ENCODE peak calls at places on chromosomes 12 and 14, in nine cellular contexts. One of them, this sample, is unnamed.

GRCh38 chr12:102642199-102642598 is 161.8 kb upstream of the IGF1 start:
- DNase-seq in activated naive CD8-positive, alpha-beta T cell treated with anti-CD3 and anti-CD28 coated beads for 36 hours: no peak
- DNase-seq in GM04504: peak; percentile 34
- DNase-seq in AG04449: no peak
- DNase-seq in fibroblast of pulmonary artery: peak; percentile 8
- DNase-seq in astrocyte of the spinal cord: no peak
- DNase-seq in Caki2: no peak
- DNase-seq in NCI-H748 treated with DMSO at 0.1 percent for 48 hours: no peak
- DNase-seq in stimulated activated CD8-positive, alpha-beta memory T cell treated with anti-CD3 and anti-CD28 coated beads, Interleukin-15, amount 100 ng/mL, for 24 hours: no peak
- DNase-seq in this sample: no peak

GRCh38 chr12:131389051-131390013 is 321.6 kb upstream of the SFSWAP start:
- DNase-seq in activated naive CD8-positive, alpha-beta T cell treated with anti-CD3 and anti-CD28 coated beads for 36 hours: no peak
- DNase-seq in GM04504: no peak
- DNase-seq in AG04449: no peak
- DNase-seq in fibroblast of pulmonary artery: no peak
- DNase-seq in astrocyte of the spinal cord: no peak
- DNase-seq in Caki2: no peak
- DNase-seq in NCI-H748 treated with DMSO at 0.1 percent for 48 hours: no peak
- DNase-seq in stimulated activated CD8-positive, alpha-beta memory T cell treated with anti-CD3 and anti-CD28 coated beads, Interleukin-15, amount 100 ng/mL, for 24 hours: no peak
- DNase-seq in this sample: no peak

GRCh38 chr12:70609739-70610491 is 27.3 kb downstream of the PTPRB start:
- DNase-seq in activated naive CD8-positive, alpha-beta T cell treated with anti-CD3 and anti-CD28 coated beads for 36 hours: peak; percentile 2
- DNase-seq in GM04504: no peak
- DNase-seq in AG04449: no peak
- DNase-seq in fibroblast of pulmonary artery: peak; percentile 38
- DNase-seq in astrocyte of the spinal cord: no peak
- DNase-seq in Caki2: no peak
- DNase-seq in NCI-H748 treated with DMSO at 0.1 percent for 48 hours: no peak
- DNase-seq in stimulated activated CD8-positive, alpha-beta memory T cell treated with anti-CD3 and anti-CD28 coated beads, Interleukin-15, amount 100 ng/mL, for 24 hours: no peak
- DNase-seq in this sample: no peak

GRCh38 chr14:102870994-102871831 is 51.2 kb upstream of the AMN start:
- DNase-seq in activated naive CD8-positive, alpha-beta T cell treated with anti-CD3 and anti-CD28 coated beads for 36 hours: no peak
- DNase-seq in GM04504: no peak
- DNase-seq in AG04449: no peak
- DNase-seq in fibroblast of pulmonary artery: no peak
- DNase-seq in astrocyte of the spinal cord: no peak
- DNase-seq in Caki2: no peak
- DNase-seq in NCI-H748 treated with DMSO at 0.1 percent for 48 hours: no peak
- DNase-seq in stimulated activated CD8-positive, alpha-beta memory T cell treated with anti-CD3 and anti-CD28 coated beads, Interleukin-15, amount 100 ng/mL, for 24 hours: no peak
- DNase-seq in this sample: no peak

GRCh38 chr14:96136361-96136760 is 68.3 kb upstream of the BDKRB2 start:
- DNase-seq in activated naive CD8-positive, alpha-beta T cell treated with anti-CD3 and anti-CD28 coated beads for 36 hours: no peak
- DNase-seq in GM04504: peak; percentile 61
- DNase-seq in AG04449: peak; percentile 41
- DNase-seq in fibroblast of pulmonary artery: peak; percentile 68
- DNase-seq in astrocyte of the spinal cord: peak; percentile 64
- DNase-seq in Caki2: peak; percentile 44
- DNase-seq in NCI-H748 treated with DMSO at 0.1 percent for 48 hours: no peak
- DNase-seq in stimulated activated CD8-positive, alpha-beta memory T cell treated with anti-CD3 and anti-CD28 coated beads, Interleukin-15, amount 100 ng/mL, for 24 hours: no peak
- DNase-seq in this sample: peak; percentile 13

GRCh38 chr12:76028649-76029277 is 2.8 kb downstream of the PHLDA1 start:
- DNase-seq in activated naive CD8-positive, alpha-beta T cell treated with anti-CD3 and anti-CD28 coated beads for 36 hours: no peak
- DNase-seq in GM04504: no peak
- DNase-seq in AG04449: no peak
- DNase-seq in fibroblast of pulmonary artery: peak; percentile 36
- DNase-seq in astrocyte of the spinal cord: peak; percentile 42
- DNase-seq in Caki2: no peak
- DNase-seq in NCI-H748 treated with DMSO at 0.1 percent for 48 hours: no peak
- DNase-seq in stimulated activated CD8-positive, alpha-beta memory T cell treated with anti-CD3 and anti-CD28 coated beads, Interleukin-15, amount 100 ng/mL, for 24 hours: no peak
- DNase-seq in this sample: no peak

GRCh38 chr12:120469450-120470149 is at the start of gene SRSF9:
- DNase-seq in activated naive CD8-positive, alpha-beta T cell treated with anti-CD3 and anti-CD28 coated beads for 36 hours: peak; percentile 99
- DNase-seq in GM04504: peak; percentile 92
- DNase-seq in AG04449: peak; percentile 75
- DNase-seq in fibroblast of pulmonary artery: peak; percentile 98
- DNase-seq in astrocyte of the spinal cord: peak; percentile 98
- DNase-seq in Caki2: peak; percentile 93
- DNase-seq in NCI-H748 treated with DMSO at 0.1 percent for 48 hours: peak; percentile 85
- DNase-seq in stimulated activated CD8-positive, alpha-beta memory T cell treated with anti-CD3 and anti-CD28 coated beads, Interleukin-15, amount 100 ng/mL, for 24 hours: peak; percentile 97
- DNase-seq in this sample: peak; percentile 91

GRCh38 chr12:12358528-12358927 is 1.6 kb downstream of the BORCS5 start:
- DNase-seq in activated naive CD8-positive, alpha-beta T cell treated with anti-CD3 and anti-CD28 coated beads for 36 hours: no peak
- DNase-seq in GM04504: no peak
- DNase-seq in AG04449: no peak
- DNase-seq in fibroblast of pulmonary artery: no peak
- DNase-seq in astrocyte of the spinal cord: no peak
- DNase-seq in Caki2: no peak
- DNase-seq in NCI-H748 treated with DMSO at 0.1 percent for 48 hours: no peak
- DNase-seq in stimulated activated CD8-positive, alpha-beta memory T cell treated with anti-CD3 and anti-CD28 coated beads, Interleukin-15, amount 100 ng/mL, for 24 hours: no peak
- DNase-seq in this sample: no peak